ENCODE peak calls at places on chromosomes 11 and 22, in four cellular contexts. K is IMR-90; W is HEK293T; N is CD4-positive, alpha-beta T cell. P is an unnamed sample.

GRCh38 chr22:18091916-18092526 is 14.2 kb downstream of the PEX26 start:
- DNase-seq in W (no peak), N (peak; percentile 38), K (peak; percentile 43), P (no peak)

GRCh38 chr11:64305075-64305690 is at the start of gene ESRRA:
- DNase-seq in K (peak; percentile 96), N (peak; percentile 100), W (peak; percentile 98), P (peak; percentile 99)

GRCh38 chr22:20746466-20747189 is 27.3 kb upstream of the SERPIND1 start:
- DNase-seq in K (no peak), N (no peak), W (no peak), P (no peak)

GRCh38 chr22:45879552-45879949 is 97.4 kb downstream of the WNT7B start:
- DNase-seq in W (no peak), K (no peak), N (no peak), P (no peak)

GRCh38 chr11:102111011-102111786 is 952 bp downstream of the YAP1 start:
- DNase-seq in W (peak; percentile 69), K (peak; percentile 81), N (no peak), P (peak; percentile 96)

GRCh38 chr11:12318791-12319733 is 58.3 kb upstream of the PARVA start:
- DNase-seq in K (peak; percentile 89), N (no peak), W (no peak), P (no peak)

GRCh38 chr11:71562120-71562519 is 3.2 kb upstream of the KRTAP5-10 start:
- DNase-seq in N (no peak), K (no peak), W (no peak), P (no peak)

GRCh38 chr11:12840871-12841516 is 166.8 kb downstream of the TEAD1 start:
- DNase-seq in N (no peak), K (peak; percentile 52), W (no peak), P (no peak)

GRCh38 chr11:130144129-130144528 is 15.5 kb upstream of the ST14 start:
- DNase-seq in N (no peak), K (no peak), W (no peak), P (no peak)

GRCh38 chr11:66204412-66204811 is 64.0 kb upstream of the RAB1B start:
- DNase-seq in W (no peak), N (no peak), K (no peak), P (no peak)

GRCh38 chr11:130583866-130584265 is 135.4 kb downstream of the ADAMTS15 start:
- DNase-seq in W (no peak), N (no peak), K (no peak), P (no peak)

GRCh38 chr11:121964591-121964990 is 151.4 kb downstream of the BLID start:
- DNase-seq in K (peak; percentile 64), N (no peak), W (no peak), P (peak; percentile 3)

GRCh38 chr11:62505112-62505783 is 41.4 kb downstream of the AHNAK start:
- DNase-seq in K (no peak), N (no peak), W (no peak), P (peak; percentile 83)

GRCh38 chr11:3953327-3953726 is 97.9 kb downstream of the STIM1 start:
- DNase-seq in W (no peak), K (no peak), N (no peak), P (no peak)

GRCh38 chr11:47589504-47590025 is 3.1 kb downstream of the FAM180B start:
- DNase-seq in W (no peak), K (no peak), N (no peak), P (no peak)

GRCh38 chr22:28909375-28909774 is 26.0 kb downstream of the ZNRF3 start:
- DNase-seq in K (peak; percentile 58), N (no peak), W (no peak), P (no peak)

GRCh38 chr11:61833478-61833877 is 5.4 kb downstream of the FADS2 start:
- DNase-seq in N (no peak), W (no peak), K (no peak), P (no peak)

GRCh38 chr11:133163463-133164419 is 368.6 kb downstream of the OPCML start:
- DNase-seq in K (peak; percentile 20), W (peak; percentile 52), N (no peak), P (peak; percentile 73)

GRCh38 chr11:102429691-102430090 is 22.9 kb downstream of the TMEM123 start:
- DNase-seq in W (no peak), N (no peak), K (no peak), P (no peak)

GRCh38 chr11:64796047-64796756 is 6.8 kb downstream of the MAP4K2 start:
- DNase-seq in N (no peak), W (no peak), K (no peak), P (no peak)

GRCh38 chr11:101478587-101479375 is 105.0 kb downstream of the TRPC6 start:
- DNase-seq in W (no peak), N (no peak), K (no peak), P (peak; percentile 63)